ENCODE peak calls at places on chromosomes 7 and 10, in four cellular contexts. D is Peyer's patch, Z is lower leg skin, E is stomach. V is an unnamed sample.

GRCh38 chr7:39527296-39527695 is 38.9 kb upstream of the YAE1 start:
- DNase-seq in D (no peak), Z (no peak), E (no peak), V (no peak)

GRCh38 chr10:109987413-109987812 is 20.4 kb upstream of the ADD3 start:
- DNase-seq in D (no peak), Z (no peak), E (no peak), V (peak; percentile 51)

GRCh38 chr10:130658687-130659290 is 522.6 kb downstream of the GLRX3 start:
- DNase-seq in D (no peak), Z (no peak), E (no peak), V (no peak)

GRCh38 chr10:28256776-28257175 is 46.1 kb downstream of the MPP7 start:
- DNase-seq in D (no peak), Z (no peak), E (no peak), V (no peak)

GRCh38 chr7:49631071-49631826 is 142.2 kb upstream of the VWC2 start:
- DNase-seq in D (no peak), Z (peak; percentile 17), E (no peak), V (no peak)

GRCh38 chr10:48322017-48322416 is 15.5 kb downstream of the MAPK8 start:
- DNase-seq in D (no peak), Z (no peak), E (no peak), V (no peak)

GRCh38 chr7:28960071-28960840 is 2.1 kb upstream of the TRIL start:
- DNase-seq in D (no peak), Z (no peak), E (no peak), V (no peak)

GRCh38 chr7:87853237-87853864 is 22.8 kb downstream of the SLC25A40 start:
- DNase-seq in D (no peak), Z (no peak), E (no peak), V (no peak)

GRCh38 chr7:125934539-125934938 is 1004.9 kb upstream of the POT1 start:
- DNase-seq in D (no peak), Z (peak; percentile 16), E (no peak), V (no peak)

GRCh38 chr10:33509231-33509871 is 174.9 kb upstream of the NRP1 start:
- DNase-seq in D (peak; percentile 68), Z (peak; percentile 44), E (peak; percentile 31), V (peak; percentile 90)

GRCh38 chr7:5234852-5235831 is 45.1 kb downstream of the WIPI2 start:
- DNase-seq in D (peak; percentile 51), Z (no peak), E (no peak), V (no peak)

GRCh38 chr7:25216837-25217236 is 11.4 kb downstream of the NPVF start:
- DNase-seq in D (no peak), Z (no peak), E (no peak), V (no peak)

GRCh38 chr10:3992374-3993178 is 207.6 kb upstream of the KLF6 start:
- DNase-seq in D (no peak), Z (no peak), E (no peak), V (no peak)

GRCh38 chr7:141359740-141360413 is 191.3 kb upstream of the AGK start:
- DNase-seq in D (no peak), Z (no peak), E (no peak), V (no peak)

GRCh38 chr10:16832351-16833080 is 15.3 kb upstream of the RSU1 start:
- DNase-seq in D (no peak), Z (no peak), E (peak; percentile 62), V (peak; percentile 75)

GRCh38 chr10:88994034-88994433 is 3.4 kb downstream of the FAS start:
- DNase-seq in D (no peak), Z (no peak), E (no peak), V (peak; percentile 32)

GRCh38 chr7:105649727-105650381 is 68.6 kb upstream of the EFCAB10 start:
- DNase-seq in D (no peak), Z (no peak), E (no peak), V (no peak)

GRCh38 chr7:128352138-128352537 is 8.4 kb upstream of the RBM28 start:
- DNase-seq in D (no peak), Z (no peak), E (peak; percentile 77), V (no peak)

GRCh38 chr10:67884842-67885680 is 605 bp downstream of the SIRT1 start:
- DNase-seq in D (peak; percentile 91), Z (peak; percentile 79), E (peak; percentile 84), V (peak; percentile 88)

GRCh38 chr10:20005638-20006037 is 189.4 kb downstream of the PLXDC2 start:
- DNase-seq in D (no peak), Z (no peak), E (no peak), V (no peak)

GRCh38 chr7:84042110-84042539 is 152.5 kb downstream of the SEMA3A start:
- DNase-seq in D (no peak), Z (no peak), E (peak; percentile 26), V (no peak)

GRCh38 chr7:130961128-130961601 is 227.2 kb upstream of the KLF14 start:
- DNase-seq in D (peak; percentile 61), Z (no peak), E (no peak), V (peak; percentile 73)

GRCh38 chr7:98701372-98701771 is 84.3 kb downstream of the NPTX2 start:
- DNase-seq in D (no peak), Z (no peak), E (no peak), V (no peak)

GRCh38 chr10:21527634-21528451 is 2.4 kb upstream of the SKIDA1 start:
- DNase-seq in D (no peak), Z (no peak), E (no peak), V (peak; percentile 82)

GRCh38 chr7:45923818-45924217 is 2.7 kb upstream of the IGFBP3 start:
- DNase-seq in D (no peak), Z (no peak), E (no peak), V (no peak)

GRCh38 chr10:31759124-31759798 is 169.4 kb downstream of the ARHGAP12 start:
- DNase-seq in D (peak; percentile 88), Z (peak; percentile 66), E (peak; percentile 67), V (no peak)

GRCh38 chr10:6525599-6526160 is 54.4 kb downstream of the PRKCQ start:
- DNase-seq in D (no peak), Z (no peak), E (no peak), V (no peak)

DNA sequence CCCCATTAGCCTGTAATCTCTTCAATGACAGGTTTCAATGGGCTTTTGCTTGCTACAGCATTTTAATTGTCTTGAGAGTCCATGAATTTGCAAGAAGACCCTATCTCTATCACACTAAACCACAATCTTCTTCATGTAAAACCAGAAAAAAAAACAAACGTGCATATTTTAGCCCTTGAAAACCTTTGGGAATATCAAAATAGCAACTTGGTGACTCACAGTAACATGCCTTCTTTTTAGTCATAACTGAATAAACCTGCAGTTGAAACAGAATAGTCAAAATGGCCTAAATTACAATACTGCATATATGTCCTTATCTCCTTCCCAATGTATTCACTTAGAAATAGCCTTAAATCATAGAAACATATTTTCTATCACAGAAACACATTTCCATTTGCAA is 118.5 kb downstream of the PON1 start:
- DNase-seq in D (no peak), Z (no peak), E (no peak), V (peak; percentile 41)
- H3K4me3 ChIP-seq in D (no peak overlapping the region), Z (no peak overlapping the region), E (no peak overlapping the region), V (no peak overlapping the region)

DNA sequence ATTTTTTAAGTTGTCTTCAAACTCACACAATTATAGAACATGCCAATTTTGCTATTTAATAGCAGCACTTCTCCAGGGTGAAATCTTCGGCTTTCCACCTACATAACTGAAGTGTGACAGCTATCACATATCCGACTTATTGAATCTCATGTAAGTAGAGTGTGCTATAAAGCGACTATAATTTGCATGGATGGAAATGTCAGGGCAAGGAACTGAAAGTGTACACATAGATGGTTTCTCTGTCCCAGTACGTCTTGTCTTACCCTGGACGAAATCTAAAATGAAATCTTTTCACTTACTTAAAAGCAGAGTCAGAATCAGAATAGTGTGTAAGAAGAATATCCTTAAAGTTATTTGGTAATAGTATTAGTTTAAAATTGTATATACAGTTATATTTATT is 132.3 kb downstream of the THSD7A start:
- DNase-seq in D (no peak), Z (no peak), E (no peak), V (no peak)
- H3K4me3 ChIP-seq in D (no peak overlapping the region), Z (no peak overlapping the region), E (no peak overlapping the region), V (no peak overlapping the region)

GRCh38 chr10:50326757-50327701 is 75.7 kb upstream of the ASAH2 start:
- DNase-seq in D (no peak), Z (peak; percentile 49), E (no peak), V (no peak)

GRCh38 chr10:50324680-50325393 is 73.5 kb upstream of the ASAH2 start:
- DNase-seq in D (no peak), Z (no peak), E (no peak), V (no peak)

GRCh38 chr10:50331486-50331885 is 80.2 kb upstream of the ASAH2 start:
- DNase-seq in D (no peak), Z (no peak), E (no peak), V (no peak)

GRCh38 chr10:50322075-50322474 is 70.8 kb upstream of the ASAH2 start:
- DNase-seq in D (no peak), Z (peak; percentile 45), E (no peak), V (no peak)

DNA sequence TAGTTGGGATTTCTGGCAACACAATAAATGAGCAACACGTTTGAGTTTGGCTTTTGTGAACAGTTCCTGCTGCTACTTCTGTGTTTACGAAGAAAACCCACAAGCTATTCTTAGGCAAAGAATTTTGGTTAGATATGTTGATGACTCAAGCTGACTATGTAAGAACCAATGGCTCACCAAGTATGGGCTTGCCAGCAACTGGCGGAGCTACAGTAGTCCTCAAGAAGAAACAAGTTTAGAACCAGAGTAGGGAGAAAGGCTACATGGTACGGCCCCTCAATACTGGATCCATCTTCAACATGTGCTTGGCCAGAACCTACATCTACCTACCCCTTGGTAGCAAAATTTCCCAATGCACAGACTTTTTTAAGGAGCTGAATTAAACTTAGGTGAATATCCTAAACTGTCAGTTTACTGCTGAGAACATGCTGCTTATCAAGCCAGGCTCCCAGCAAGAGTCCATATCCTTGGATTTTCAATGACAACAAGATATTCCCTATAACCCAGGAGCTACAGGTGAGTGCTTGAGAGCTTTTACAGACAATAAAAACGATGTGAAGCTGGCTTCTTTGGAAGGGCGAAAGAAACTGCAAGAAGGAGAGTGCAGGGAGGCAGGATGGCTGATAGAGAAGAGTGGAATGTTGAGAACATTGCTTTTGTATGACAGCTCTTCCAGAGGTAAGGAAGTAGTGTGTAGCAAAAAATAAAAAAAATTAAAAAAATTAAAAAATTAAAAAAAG is 74.3 kb upstream of the ASAH2 start:
- DNase-seq in D (peak; percentile 53), Z (peak; percentile 82), E (peak; percentile 52), V (peak; percentile 84)
- H3K4me3 ChIP-seq in D (no peak overlapping the region), Z (no peak overlapping the region), E (no peak overlapping the region), V (no peak overlapping the region)

GRCh38 chr7:44324204-44325126 is 929 bp downstream of the CAMK2B start:
- DNase-seq in D (peak; percentile 36), Z (no peak), E (no peak), V (peak; percentile 37)
- H3K4me3 ChIP-seq in D (no peak overlapping the region), Z (no peak overlapping the region), E (peak overlapping the region; percentile 23), V (no peak overlapping the region)

V was measured in SJSA1.